ENCODE peak calls at places on chromosomes 13 and 19, in seven cellular contexts. K, X, D, I, P, O and J are unnamed samples.

GRCh38 chr19:14073925-14074838 is 1.6 kb downstream of the MISP3 start:
- DNase-seq in K (peak), X (peak), D (no peak), I (no peak), P (no peak), O (no peak), J (peak)

GRCh38 chr19:47693489-47693888 is 19.7 kb upstream of the EHD2 start:
- DNase-seq in K (no peak), X (no peak), D (no peak), I (no peak), P (no peak), O (no peak), J (no peak)

GRCh38 chr13:60351326-60351725 is 45.7 kb upstream of the TDRD3 start:
- DNase-seq in K (no peak), X (no peak), D (no peak), I (no peak), P (no peak), O (no peak), J (no peak)

GRCh38 chr13:97809576-97809975 is 143.9 kb upstream of the IPO5 start:
- DNase-seq in K (no peak), X (no peak), D (no peak), I (no peak), P (no peak), O (no peak), J (no peak)

GRCh38 chr13:33606692-33607091 is 211.3 kb upstream of the RFC3 start:
- DNase-seq in K (no peak), X (no peak), D (no peak), I (no peak), P (no peak), O (no peak), J (no peak)

GRCh38 chr13:21458457-21458815 is 667 bp downstream of the ZDHHC20 start:
- DNase-seq in K (peak), X (peak), D (no peak), I (peak), P (no peak), O (peak), J (no peak)

GRCh38 chr13:29922281-29922821 is 71.9 kb upstream of the UBL3 start:
- DNase-seq in K (no peak), X (no peak), D (no peak), I (no peak), P (no peak), O (no peak), J (no peak)

GRCh38 chr13:19618925-19619324 is 14.5 kb upstream of the MPHOSPH8 start:
- DNase-seq in K (no peak), X (no peak), D (no peak), I (no peak), P (no peak), O (no peak), J (no peak)

GRCh38 chr19:5150902-5151741 is 182.2 kb downstream of the KDM4B start:
- DNase-seq in K (peak), X (peak), D (peak), I (peak), P (no peak), O (no peak), J (no peak)

GRCh38 chr13:25375727-25376358 is 4.1 kb downstream of the ATP8A2 start:
- DNase-seq in K (no peak), X (peak), D (no peak), I (no peak), P (peak), O (peak), J (no peak)

GRCh38 chr13:113860579-113861432 is 3.1 kb downstream of the GAS6 start:
- DNase-seq in K (peak), X (peak), D (no peak), I (peak), P (no peak), O (peak), J (no peak)

GRCh38 chr13:22210134-22210930 is 539.5 kb downstream of the FGF9 start:
- DNase-seq in K (no peak), X (no peak), D (no peak), I (no peak), P (no peak), O (no peak), J (no peak)

GRCh38 chr13:33997574-33997973 is 179.6 kb downstream of the RFC3 start:
- DNase-seq in K (no peak), X (no peak), D (no peak), I (no peak), P (no peak), O (no peak), J (no peak)

GRCh38 chr13:26759907-26760834 is at the start of gene GPR12:
- DNase-seq in K (no peak), X (no peak), D (no peak), I (no peak), P (no peak), O (no peak), J (no peak)

GRCh38 chr19:38245826-38246498 is 10.2 kb downstream of the PPP1R14A start:
- DNase-seq in K (no peak), X (no peak), D (peak), I (no peak), P (no peak), O (no peak), J (no peak)

GRCh38 chr19:10279737-10280442 is 6.9 kb upstream of the ICAM4 start:
- DNase-seq in K (no peak), X (no peak), D (no peak), I (no peak), P (no peak), O (no peak), J (no peak)

GRCh38 chr13:32426981-32427851 is 714 bp downstream of the N4BP2L1 start:
- DNase-seq in K (peak), X (peak), D (peak), I (peak), P (no peak), O (peak), J (peak)

GRCh38 chr13:77919351-77920294 is 992 bp upstream of the EDNRB start:
- DNase-seq in K (peak), X (peak), D (peak), I (peak), P (no peak), O (peak), J (no peak)

GRCh38 chr13:103238441-103238840 is 172.2 kb upstream of the SLC10A2 start:
- DNase-seq in K (no peak), X (no peak), D (no peak), I (no peak), P (no peak), O (no peak), J (no peak)

GRCh38 chr19:51365211-51366049 is 758 bp downstream of the ETFB start:
- DNase-seq in K (no peak), X (no peak), D (peak), I (no peak), P (no peak), O (peak), J (no peak)

GRCh38 chr13:76846363-76846762 is 39.8 kb downstream of the KCTD12 start:
- DNase-seq in K (no peak), X (no peak), D (no peak), I (no peak), P (no peak), O (no peak), J (no peak)

GRCh38 chr19:2488942-2489731 is 13.2 kb downstream of the GADD45B start:
- DNase-seq in K (peak), X (no peak), D (peak), I (peak), P (no peak), O (peak), J (peak)

GRCh38 chr13:45280751-45281634 is 60.0 kb downstream of the TPT1 start:
- DNase-seq in K (peak), X (peak), D (peak), I (peak), P (peak), O (peak), J (peak)

GRCh38 chr13:25657062-25657588 is 285.4 kb downstream of the ATP8A2 start:
- DNase-seq in K (no peak), X (no peak), D (no peak), I (no peak), P (no peak), O (no peak), J (no peak)

GRCh38 chr19:6654347-6655310 is 15.3 kb downstream of the TNFSF14 start:
- DNase-seq in K (no peak), X (no peak), D (no peak), I (no peak), P (no peak), O (no peak), J (no peak)

GRCh38 chr19:10885241-10886169 is 14.2 kb downstream of the CARM1 start:
- DNase-seq in K (no peak), X (no peak), D (no peak), I (no peak), P (no peak), O (no peak), J (no peak)

GRCh38 chr13:94239135-94239534 is 240.3 kb downstream of the DCT start:
- DNase-seq in K (no peak), X (no peak), D (no peak), I (no peak), P (peak), O (no peak), J (no peak)

GRCh38 chr19:15469513-15470297 is 5.4 kb upstream of the RASAL3 start:
- DNase-seq in K (peak), X (no peak), D (no peak), I (no peak), P (no peak), O (no peak), J (no peak)

GRCh38 chr13:100789481-100789880 is 114.9 kb upstream of the TMTC4 start:
- DNase-seq in K (peak), X (no peak), D (no peak), I (peak), P (no peak), O (no peak), J (peak)

GRCh38 chr19:13621413-13621812 is 115.1 kb upstream of the CACNA1A start:
- DNase-seq in K (no peak), X (peak), D (no peak), I (no peak), P (peak), O (no peak), J (no peak)

GRCh38 chr13:24252136-24252535 is 57.2 kb upstream of the C1QTNF9 start:
- DNase-seq in K (no peak), X (no peak), D (no peak), I (no peak), P (no peak), O (no peak), J (no peak)
- H3K27ac ChIP-seq in K (no peak), X (no peak), D (no peak), I (no peak), P (no peak), O (no peak), J (no peak)

GRCh38 chr13:44157614-44158013 is 216.0 kb upstream of the SERP2 start:
- DNase-seq in K (no peak), X (no peak), D (no peak), I (no peak), P (no peak), O (no peak), J (no peak)

GRCh38 chr13:44160549-44161278 is 212.9 kb upstream of the SERP2 start:
- DNase-seq in K (no peak), X (no peak), D (no peak), I (no peak), P (no peak), O (no peak), J (no peak)

GRCh38 chr13:44158741-44159632 is 214.6 kb upstream of the SERP2 start:
- DNase-seq in K (no peak), X (no peak), D (no peak), I (no peak), P (no peak), O (no peak), J (no peak)

GRCh38 chr13:44158055-44158655 is 215.5 kb upstream of the SERP2 start:
- DNase-seq in K (no peak), X (no peak), D (no peak), I (no peak), P (no peak), O (no peak), J (no peak)

GRCh38 chr13:44159633-44160279 is 213.9 kb upstream of the SERP2 start:
- DNase-seq in K (no peak), X (no peak), D (no peak), I (no peak), P (peak), O (no peak), J (no peak)
- H3K27ac ChIP-seq in K (no peak), X (no peak), D (peak), I (no peak), P (no peak), O (no peak), J (no peak)

DNA sequence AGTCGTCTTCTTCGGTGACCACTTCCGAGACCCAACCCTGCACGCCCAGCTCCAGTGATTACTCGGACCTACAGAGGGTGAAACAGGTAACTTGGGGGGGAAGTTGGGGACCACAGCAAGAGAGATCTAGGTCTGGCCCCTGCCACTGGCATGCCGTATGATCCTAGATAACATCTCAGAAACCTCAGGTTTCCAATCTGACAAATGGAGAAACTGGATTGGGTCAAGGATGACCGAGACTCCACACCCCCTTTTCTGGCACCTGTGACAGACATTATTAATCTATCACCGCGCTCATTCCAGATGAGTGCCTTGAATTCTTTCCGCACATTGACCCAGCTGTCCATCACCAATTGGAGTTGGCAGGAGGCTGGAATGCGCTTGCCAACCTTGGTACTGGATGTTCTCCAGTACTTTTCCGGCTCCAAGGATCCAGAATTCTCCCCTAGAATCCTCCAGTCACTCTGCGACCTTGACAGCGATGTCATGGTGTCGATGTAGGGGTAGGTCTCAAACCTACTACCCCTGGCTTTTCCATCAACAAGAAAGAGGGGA is 17.4 kb downstream of the VASP start:
- DNase-seq in K (no peak), X (peak), D (no peak), I (no peak), P (no peak), O (peak), J (peak)
- H3K27ac ChIP-seq in K (no peak), X (no peak), D (no peak), I (no peak), P (no peak), O (peak), J (no peak)

GRCh38 chr13:44218501-44219240 is 155.0 kb upstream of the SERP2 start:
- DNase-seq in K (peak), X (no peak), D (peak), I (peak), P (no peak), O (peak), J (peak)
- H3K27ac ChIP-seq in K (peak), X (no peak), D (peak), I (peak), P (no peak), O (peak), J (peak)

GRCh38 chr13:23510544-23510916 is 59.7 kb upstream of the TNFRSF19 start:
- DNase-seq in K (no peak), X (no peak), D (no peak), I (no peak), P (no peak), O (no peak), J (no peak)

GRCh38 chr13:23506821-23507210 is 63.4 kb upstream of the TNFRSF19 start:
- DNase-seq in K (no peak), X (no peak), D (no peak), I (no peak), P (no peak), O (peak), J (no peak)

GRCh38 chr13:23510979-23511735 is 59.1 kb upstream of the TNFRSF19 start:
- DNase-seq in K (no peak), X (no peak), D (no peak), I (no peak), P (no peak), O (peak), J (no peak)

GRCh38 chr13:23512762-23513395 is 57.3 kb upstream of the TNFRSF19 start:
- DNase-seq in K (no peak), X (no peak), D (no peak), I (no peak), P (no peak), O (no peak), J (no peak)

DNA sequence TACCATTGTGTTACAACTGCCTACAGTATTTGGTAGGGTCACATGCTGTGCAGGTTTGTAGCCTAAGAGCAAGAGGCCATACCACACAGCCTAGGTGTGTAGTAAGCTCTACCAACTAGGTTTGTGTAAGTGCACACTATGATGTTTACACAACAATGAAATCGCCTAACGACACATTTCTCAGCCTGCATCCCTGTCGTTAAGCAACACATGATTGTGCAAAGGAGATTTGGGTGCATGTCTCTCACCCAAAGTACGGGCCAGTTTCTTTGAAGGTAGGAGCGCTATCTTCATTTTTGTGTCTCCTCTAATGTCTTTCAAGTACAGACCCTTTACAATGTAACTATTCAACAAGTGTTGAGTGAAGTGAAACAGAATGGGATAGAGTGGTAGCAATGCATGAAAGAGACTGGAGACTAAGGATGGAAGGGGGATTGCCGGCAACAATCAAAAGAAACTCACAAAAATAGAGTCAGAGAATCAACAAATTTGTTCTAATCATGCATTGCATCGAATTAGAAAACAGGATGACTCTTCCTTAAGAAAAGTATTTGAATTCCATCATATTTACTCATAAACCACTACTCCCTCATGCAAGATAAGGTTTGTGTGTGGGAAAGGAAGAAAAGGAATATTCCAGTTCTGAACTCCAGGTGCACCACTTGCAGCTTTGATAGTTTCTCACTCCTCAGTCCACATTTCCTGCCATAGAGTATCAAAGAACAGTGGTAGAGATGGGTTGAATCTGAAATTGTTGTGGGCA is 60.2 kb upstream of the TNFRSF19 start:
- DNase-seq in K (no peak), X (no peak), D (no peak), I (no peak), P (no peak), O (no peak), J (no peak)
- H3K27ac ChIP-seq in K (no peak), X (no peak), D (no peak), I (no peak), P (no peak), O (no peak), J (no peak)

GRCh38 chr13:112756967-112757758 is 67.3 kb downstream of the ATP11A start:
- DNase-seq in K (peak), X (no peak), D (no peak), I (no peak), P (no peak), O (no peak), J (peak)

GRCh38 chr13:112756511-112756966 is 66.7 kb downstream of the ATP11A start:
- DNase-seq in K (peak), X (no peak), D (no peak), I (no peak), P (no peak), O (no peak), J (no peak)

GRCh38 chr13:112755331-112755730 is 65.5 kb downstream of the ATP11A start:
- DNase-seq in K (peak), X (no peak), D (no peak), I (no peak), P (no peak), O (no peak), J (no peak)

GRCh38 chr13:112754281-112755025 is 64.6 kb downstream of the ATP11A start:
- DNase-seq in K (peak), X (no peak), D (no peak), I (no peak), P (no peak), O (no peak), J (no peak)

DNA sequence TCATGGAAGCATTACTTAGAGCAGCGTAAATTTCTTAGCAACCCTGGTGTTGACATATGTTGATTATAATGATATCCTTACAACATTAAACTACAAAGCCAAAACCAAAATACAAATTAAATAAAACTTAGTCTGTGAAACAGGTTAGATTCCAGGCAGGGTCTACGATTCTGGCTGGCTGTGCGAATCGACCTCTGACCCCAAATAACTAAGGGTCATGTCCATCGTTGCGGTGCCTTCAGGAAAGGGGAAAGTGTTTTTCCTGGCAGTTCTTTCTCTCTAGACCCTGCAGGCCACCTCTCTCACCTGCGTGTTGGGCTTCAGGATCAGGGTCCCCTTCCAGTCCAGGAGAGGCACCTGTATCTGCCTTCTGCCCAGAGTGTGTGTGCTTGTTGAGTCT is 66.2 kb downstream of the ATP11A start:
- DNase-seq in K (no peak), X (no peak), D (no peak), I (no peak), P (no peak), O (no peak), J (no peak)
- H3K27ac ChIP-seq in K (no peak), X (no peak), D (no peak), I (no peak), P (no peak), O (no peak), J (peak)